ENCODE peak calls at places on chromosomes 12 and 14, in nine cellular contexts. S is A549, U is colonic mucosa, W is endodermal cell, N is fibroblast of lung, K is AG10803, I is foreskin fibroblast, J is fibroblast of pulmonary artery, Y is suprapubic skin. T is an unnamed sample.
A peak's percentile ranks its signal among the peaks of the same experiment; 100 is the strongest.

GRCh38 chr14:76304536-76305473 is 71.1 kb upstream of the ESRRB start:
- DNase-seq in S (no peak), U (no peak), W (peak; percentile 26), N (no peak), K (no peak), I (no peak), J (no peak), Y (peak; percentile 41), T (no peak)

GRCh38 chr12:124520258-124520657 is 47.2 kb downstream of the NCOR2 start:
- DNase-seq in S (peak; percentile 49), U (peak; percentile 46), W (no peak), N (peak; percentile 84), K (no peak), I (no peak), J (peak; percentile 81), Y (no peak), T (no peak)

GRCh38 chr12:28497889-28498411 is 307.7 kb downstream of the CCDC91 start:
- DNase-seq in S (no peak), U (no peak), W (no peak), N (peak; percentile 65), K (peak; percentile 16), I (no peak), J (peak; percentile 22), Y (no peak), T (peak; percentile 26)

GRCh38 chr12:34297126-34297789 is 275.0 kb downstream of the ALG10 start:
- DNase-seq in S (no peak), U (no peak), W (no peak), N (no peak), K (no peak), I (no peak), J (no peak), Y (peak; percentile 65), T (no peak)

GRCh38 chr12:12319501-12320322 is 30.3 kb downstream of the MANSC1 start:
- DNase-seq in S (no peak), U (peak; percentile 44), W (no peak), N (peak; percentile 39), K (peak; percentile 7), I (no peak), J (no peak), Y (no peak), T (peak; percentile 11)

GRCh38 chr14:57464013-57464730 is 29.5 kb downstream of the CCDC198 start:
- DNase-seq in S (no peak), U (no peak), W (no peak), N (no peak), K (no peak), I (no peak), J (no peak), Y (no peak), T (no peak)

GRCh38 chr12:116265361-116266128 is 11.9 kb downstream of the MED13L start:
- DNase-seq in S (no peak), U (no peak), W (no peak), N (no peak), K (peak; percentile 49), I (no peak), J (no peak), Y (no peak), T (peak; percentile 23)

GRCh38 chr14:77303417-77304156 is 17.1 kb downstream of the POMT2 start:
- DNase-seq in S (peak; percentile 92), U (no peak), W (no peak), N (peak; percentile 98), K (peak; percentile 92), I (peak; percentile 92), J (peak; percentile 94), Y (no peak), T (peak; percentile 97)

GRCh38 chr14:45891417-45892080 is 638.5 kb upstream of the MIS18BP1 start:
- DNase-seq in S (no peak), U (peak; percentile 67), W (peak; percentile 58), N (no peak), K (no peak), I (no peak), J (no peak), Y (no peak), T (no peak)

GRCh38 chr14:35854696-35855270 is 28.6 kb downstream of the BRMS1L start:
- DNase-seq in S (no peak), U (no peak), W (no peak), N (no peak), K (no peak), I (no peak), J (no peak), Y (no peak), T (no peak)

DNA sequence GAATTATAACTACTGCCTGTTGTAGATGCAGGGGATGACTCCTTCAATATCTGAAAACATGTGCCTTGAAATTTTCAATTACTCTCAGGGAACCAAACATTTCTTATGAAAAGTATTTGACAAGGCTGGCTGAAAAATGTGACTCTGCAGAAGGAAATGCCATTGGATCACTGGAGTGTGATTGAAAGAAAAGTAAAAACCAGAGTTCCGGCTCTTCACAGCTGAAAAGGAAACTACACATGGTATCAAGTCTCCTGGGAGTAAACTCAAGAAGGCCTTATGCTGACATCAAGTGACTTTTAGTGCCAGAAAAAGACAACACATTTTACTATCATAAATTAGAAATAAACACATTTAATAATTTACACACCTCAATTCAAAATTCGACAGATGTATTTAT is 693.0 kb downstream of the LRFN5 start:
- DNase-seq in S (no peak), U (no peak), W (no peak), N (no peak), K (no peak), I (no peak), J (peak; percentile 1), Y (no peak), T (no peak)
- H3K4me3 ChIP-seq in S (no peak overlapping the region), U (no peak overlapping the region), W (no peak overlapping the region), N (no peak overlapping the region), K (no peak overlapping the region), I (no peak overlapping the region), J (no peak overlapping the region), Y (no peak overlapping the region), T (no peak overlapping the region)

GRCh38 chr14:51328942-51329350 is 88.9 kb downstream of the TMX1 start:
- DNase-seq in S (no peak), U (no peak), W (no peak), N (peak; percentile 45), K (peak; percentile 83), I (peak; percentile 59), J (peak; percentile 59), Y (no peak), T (peak; percentile 78)
- TF ChIP-seq CTCF in S (no peak), U (no peak), W (no peak), N (no peak), K (peak; percentile 24), I (no peak), J (no peak), Y (no peak), T (no peak)

GRCh38 chr12:104575442-104575841 is 118.7 kb downstream of the CHST11 start:
- DNase-seq in S (no peak), U (no peak), W (no peak), N (no peak), K (no peak), I (no peak), J (no peak), Y (no peak), T (no peak)

GRCh38 chr12:104576178-104576778 is 119.5 kb downstream of the CHST11 start:
- DNase-seq in S (no peak), U (no peak), W (no peak), N (no peak), K (no peak), I (no peak), J (no peak), Y (no peak), T (no peak)

GRCh38 chr12:104578453-104578852 is 121.7 kb downstream of the CHST11 start:
- DNase-seq in S (peak; percentile 55), U (no peak), W (peak; percentile 85), N (peak; percentile 94), K (peak; percentile 83), I (peak; percentile 60), J (peak; percentile 55), Y (no peak), T (peak; percentile 50)

GRCh38 chr12:104579716-104580495 is 123.2 kb downstream of the CHST11 start:
- DNase-seq in S (no peak), U (no peak), W (no peak), N (peak; percentile 51), K (no peak), I (no peak), J (no peak), Y (no peak), T (no peak)

DNA sequence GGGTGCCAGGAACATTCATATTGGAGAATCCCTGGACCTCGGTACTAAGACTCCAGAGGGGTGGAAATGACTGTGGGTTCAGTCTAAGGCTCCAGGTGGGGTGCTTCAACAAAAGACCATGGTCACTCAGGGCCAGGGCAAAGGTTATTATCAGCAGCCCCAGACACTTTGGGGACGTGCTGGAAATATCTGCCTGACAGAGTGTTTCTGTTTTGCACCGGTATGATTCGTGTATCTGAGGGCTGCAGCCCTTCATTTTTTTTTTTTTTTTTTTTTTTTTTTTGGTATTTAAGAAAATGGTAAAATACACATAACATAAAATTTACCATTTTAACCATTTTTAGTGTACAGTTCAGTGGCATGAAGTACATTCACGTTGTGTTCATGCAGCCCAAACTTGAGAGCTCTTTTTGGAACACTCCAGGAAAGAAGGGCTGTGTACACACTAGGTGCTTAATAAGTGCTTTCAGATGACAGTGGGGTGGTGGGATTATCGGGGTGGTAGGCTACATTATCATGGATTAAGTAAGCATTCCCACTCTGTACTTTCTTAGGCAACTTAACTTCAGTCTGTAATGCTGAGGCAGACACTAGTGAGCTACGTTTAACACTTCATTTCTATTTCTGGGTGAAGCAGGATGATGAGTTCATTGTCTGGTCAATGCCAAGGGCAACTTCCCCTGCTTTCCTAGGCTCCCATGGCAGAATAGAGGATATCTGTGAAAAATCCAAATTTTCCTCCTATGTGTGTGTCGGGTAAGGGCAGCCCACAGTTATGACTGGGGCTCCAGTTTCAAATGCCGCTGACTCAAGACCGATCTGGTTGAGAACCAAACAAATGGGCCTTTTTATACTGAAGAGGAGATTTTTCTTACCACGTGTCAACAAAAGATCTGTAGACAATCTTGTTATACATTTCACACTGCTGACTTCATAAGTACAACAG is 120.5 kb downstream of the CHST11 start:
- DNase-seq in S (no peak), U (no peak), W (no peak), N (peak; percentile 95), K (peak; percentile 55), I (no peak), J (peak; percentile 14), Y (no peak), T (no peak)
- H3K4me3 ChIP-seq in S (no peak overlapping the region), U (no peak overlapping the region), W (no peak overlapping the region), N (no peak overlapping the region), K (no peak overlapping the region), I (no peak overlapping the region), J (no peak overlapping the region), Y (no peak overlapping the region), T (no peak overlapping the region)

GRCh38 chr12:115044073-115044472 is 360.1 kb upstream of the TBX3 start:
- DNase-seq in S (no peak), U (no peak), W (no peak), N (no peak), K (no peak), I (no peak), J (peak; percentile 4), Y (no peak), T (no peak)

GRCh38 chr12:115043079-115043478 is 359.1 kb upstream of the TBX3 start:
- DNase-seq in S (no peak), U (no peak), W (no peak), N (no peak), K (no peak), I (no peak), J (no peak), Y (no peak), T (no peak)

GRCh38 chr12:115037830-115038229 is 353.9 kb upstream of the TBX3 start:
- DNase-seq in S (no peak), U (no peak), W (no peak), N (no peak), K (no peak), I (peak; percentile 33), J (peak; percentile 55), Y (no peak), T (no peak)

GRCh38 chr12:115046805-115047204 is 362.8 kb upstream of the TBX3 start:
- DNase-seq in S (no peak), U (no peak), W (no peak), N (no peak), K (no peak), I (no peak), J (no peak), Y (no peak), T (no peak)

GRCh38 chr12:115042341-115042740 is 358.4 kb upstream of the TBX3 start:
- DNase-seq in S (no peak), U (no peak), W (no peak), N (no peak), K (no peak), I (peak; percentile 32), J (no peak), Y (no peak), T (no peak)
- TF ChIP-seq CTCF in S (no peak), U (no peak), W (no peak), N (no peak), K (no peak), I (no peak), J (no peak), Y (no peak), T (no peak)

T was measured in fibroblast of villous mesenchyme.